ENCODE peak calls at places on chromosomes 4 and X, in six cellular contexts. One of them, this sample, is unnamed.

GRCh38 chrX:153922932-153923857 is 2.9 kb downstream of the ARHGAP4 start:
- DNase-seq in germinal center: no peak
- DNase-seq in uterus: peak
- DNase-seq in T-helper 2 cell: no peak
- DNase-seq in GM10248: no peak
- DNase-seq in pancreas: peak
- DNase-seq in this sample: peak

GRCh38 chrX:1391370-1391706 is 575 bp downstream of the SLC25A6 start:
- DNase-seq in germinal center: peak
- DNase-seq in uterus: no peak
- DNase-seq in T-helper 2 cell: no peak
- DNase-seq in GM10248: peak
- DNase-seq in pancreas: no peak
- DNase-seq in this sample: no peak

GRCh38 chrX:50770702-50771101 is 43.3 kb downstream of the SHROOM4 start:
- DNase-seq in germinal center: no peak
- DNase-seq in uterus: no peak
- DNase-seq in T-helper 2 cell: no peak
- DNase-seq in GM10248: no peak
- DNase-seq in pancreas: peak
- DNase-seq in this sample: no peak

GRCh38 chr4:153713840-153714239 is 29.8 kb downstream of the TLR2 start:
- DNase-seq in germinal center: no peak
- DNase-seq in uterus: no peak
- DNase-seq in T-helper 2 cell: no peak
- DNase-seq in GM10248: no peak
- DNase-seq in pancreas: no peak
- DNase-seq in this sample: no peak

GRCh38 chr4:55545681-55546632 is 752 bp downstream of the CLOCK start:
- DNase-seq in germinal center: peak
- DNase-seq in uterus: peak
- DNase-seq in T-helper 2 cell: peak
- DNase-seq in GM10248: peak
- DNase-seq in pancreas: peak
- DNase-seq in this sample: peak

GRCh38 chr4:10207116-10207515 is 90.5 kb upstream of the WDR1 start:
- DNase-seq in germinal center: no peak
- DNase-seq in uterus: no peak
- DNase-seq in T-helper 2 cell: no peak
- DNase-seq in GM10248: no peak
- DNase-seq in pancreas: no peak
- DNase-seq in this sample: no peak

GRCh38 chr4:1499465-1499864 is 93.2 kb upstream of the NKX1-1 start:
- DNase-seq in germinal center: no peak
- DNase-seq in uterus: no peak
- DNase-seq in T-helper 2 cell: no peak
- DNase-seq in GM10248: no peak
- DNase-seq in pancreas: no peak
- DNase-seq in this sample: no peak

GRCh38 chr4:52932586-52933482 is 70.7 kb downstream of the RASL11B start:
- DNase-seq in germinal center: no peak
- DNase-seq in uterus: no peak
- DNase-seq in T-helper 2 cell: no peak
- DNase-seq in GM10248: no peak
- DNase-seq in pancreas: no peak
- DNase-seq in this sample: no peak

GRCh38 chrX:65744965-65745364 is 77.5 kb downstream of the MSN start:
- DNase-seq in germinal center: no peak
- DNase-seq in uterus: no peak
- DNase-seq in T-helper 2 cell: no peak
- DNase-seq in GM10248: no peak
- DNase-seq in pancreas: no peak
- DNase-seq in this sample: no peak

GRCh38 chr4:77308843-77309242 is 151.8 kb downstream of the CCNG2 start:
- DNase-seq in germinal center: peak
- DNase-seq in uterus: no peak
- DNase-seq in T-helper 2 cell: no peak
- DNase-seq in GM10248: peak
- DNase-seq in pancreas: no peak
- DNase-seq in this sample: peak

This sample was measured in NCI-H748 treated with DMSO at 0.1 percent for 48 hours.